ENCODE peak calls at places on chromosome 2, in four cellular contexts. P is activated CD4-positive, alpha-beta T cell treated with anti-CD3 and anti-CD28 coated beads, Interleukin-2, amount 50 U/mL, for 24 hours; H is NCI-H1105; G is sigmoid colon. Y is an unnamed sample.

GRCh38 chr2:111617299-111617803 is 266.6 kb downstream of the ANAPC1 start:
- DNase-seq in P (no peak), H (no peak), G (no peak), Y (no peak)

GRCh38 chr2:134657650-134658250 is 61.0 kb downstream of the TMEM163 start:
- DNase-seq in P (no peak), H (no peak), G (no peak), Y (no peak)

GRCh38 chr2:216777637-216778273 is 82.1 kb downstream of the TNP1 start:
- DNase-seq in P (peak; percentile 7), H (peak; percentile 25), G (no peak), Y (no peak)

GRCh38 chr2:232142049-232142448 is 180.5 kb downstream of the DIS3L2 start:
- DNase-seq in P (peak; percentile 4), H (no peak), G (no peak), Y (no peak)

GRCh38 chr2:152335016-152335850 is at the start of gene FMNL2:
- DNase-seq in P (peak; percentile 10), H (peak; percentile 75), G (peak; percentile 91), Y (no peak)

GRCh38 chr2:120860579-120860922 is 124.9 kb downstream of the GLI2 start:
- DNase-seq in P (no peak), H (no peak), G (no peak), Y (no peak)

GRCh38 chr2:36556847-36557246 is 41.1 kb downstream of the FEZ2 start:
- DNase-seq in P (no peak), H (no peak), G (no peak), Y (no peak)

GRCh38 chr2:100238471-100238870 is 83.8 kb downstream of the LONRF2 start:
- DNase-seq in P (no peak), H (no peak), G (no peak), Y (no peak)

GRCh38 chr2:31354837-31355236 is 59.7 kb downstream of the XDH start:
- DNase-seq in P (no peak), H (no peak), G (no peak), Y (no peak)

GRCh38 chr2:163655672-163656071 is 80.1 kb downstream of the FIGN start:
- DNase-seq in P (no peak), H (no peak), G (no peak), Y (no peak)

GRCh38 chr2:206980413-206980812 is 41.1 kb downstream of the CPO start:
- DNase-seq in P (no peak), H (no peak), G (no peak), Y (no peak)

GRCh38 chr2:15674637-15675455 is 83.2 kb downstream of the DDX1 start:
- DNase-seq in P (no peak), H (no peak), G (no peak), Y (no peak)

GRCh38 chr2:239720411-239721365 is 304.5 kb downstream of the NDUFA10 start:
- DNase-seq in P (no peak), H (no peak), G (peak; percentile 47), Y (no peak)

GRCh38 chr2:56313541-56313940 is 129.8 kb downstream of the CCDC85A start:
- DNase-seq in P (no peak), H (peak; percentile 6), G (no peak), Y (no peak)

GRCh38 chr2:15448242-15448839 is 112.8 kb downstream of the NBAS start:
- DNase-seq in P (no peak), H (no peak), G (no peak), Y (no peak)

GRCh38 chr2:11824901-11825592 is 78.6 kb downstream of the LPIN1 start:
- DNase-seq in P (no peak), H (no peak), G (no peak), Y (no peak)

GRCh38 chr2:74553892-74554820 is at the start of the genes DOK1 and LOXL3:
- DNase-seq in P (peak; percentile 71), H (peak; percentile 49), G (peak; percentile 94), Y (peak; percentile 69)

GRCh38 chr2:17626986-17627385 is 86.5 kb downstream of the VSNL1 start:
- DNase-seq in P (no peak), H (no peak), G (no peak), Y (no peak)

GRCh38 chr2:223041527-223042109 is 10.4 kb upstream of the KCNE4 start:
- DNase-seq in P (no peak), H (no peak), G (peak; percentile 88), Y (no peak)

GRCh38 chr2:124081154-124081771 is 56.2 kb downstream of the CNTNAP5 start:
- DNase-seq in P (no peak), H (no peak), G (no peak), Y (no peak)

GRCh38 chr2:179857236-179857635 is 4.2 kb downstream of the ZNF385B start:
- DNase-seq in P (no peak), H (no peak), G (no peak), Y (no peak)

GRCh38 chr2:178404380-178404767 is 46.6 kb downstream of the PRKRA start:
- DNase-seq in P (no peak), H (no peak), G (no peak), Y (no peak)

GRCh38 chr2:99680946-99681345 is 191.1 kb upstream of the REV1 start:
- DNase-seq in P (no peak), H (no peak), G (no peak), Y (no peak)

GRCh38 chr2:160221391-160222276 is 21.6 kb upstream of the ITGB6 start:
- DNase-seq in P (no peak), H (no peak), G (peak; percentile 69), Y (no peak)

GRCh38 chr2:192159764-192160163 is 35.0 kb downstream of the TMEFF2 start:
- DNase-seq in P (no peak), H (no peak), G (no peak), Y (no peak)

GRCh38 chr2:2720351-2720750 is 389.3 kb upstream of the MYT1L start:
- DNase-seq in P (no peak), H (no peak), G (no peak), Y (no peak)

GRCh38 chr2:28613616-28614501 is 118.0 kb downstream of the PLB1 start:
- DNase-seq in P (no peak), H (no peak), G (no peak), Y (no peak)

GRCh38 chr2:53445376-53446072 is 322.1 kb upstream of the CHAC2 start:
- DNase-seq in P (no peak), H (no peak), G (no peak), Y (no peak)

GRCh38 chr2:178282075-178282474 is 87.8 kb downstream of the OSBPL6 start:
- DNase-seq in P (no peak), H (no peak), G (no peak), Y (no peak)

GRCh38 chr2:223101340-223102039 is 49.5 kb downstream of the KCNE4 start:
- DNase-seq in P (no peak), H (peak; percentile 21), G (no peak), Y (no peak)

GRCh38 chr2:8580316-8581047 is 101.4 kb upstream of the ID2 start:
- DNase-seq in P (peak; percentile 22), H (no peak), G (no peak), Y (no peak)

GRCh38 chr2:78907089-78907488 is 118.4 kb upstream of the REG3G start:
- DNase-seq in P (no peak), H (no peak), G (no peak), Y (no peak)

GRCh38 chr2:217691920-217692666 is 310.7 kb downstream of the TNS1 start:
- DNase-seq in P (no peak), H (no peak), G (peak; percentile 77), Y (no peak)

GRCh38 chr2:136505462-136505861 is 259.9 kb upstream of the THSD7B start:
- DNase-seq in P (no peak), H (no peak), G (no peak), Y (no peak)

GRCh38 chr2:74042606-74043005 is 57.9 kb downstream of the TET3 start:
- DNase-seq in P (no peak), H (no peak), G (no peak), Y (no peak)

GRCh38 chr2:36376319-36376765 is 20.8 kb downstream of the CRIM1 start:
- DNase-seq in P (no peak), H (no peak), G (peak; percentile 92), Y (no peak)

GRCh38 chr2:96808176-96808837 is 7.8 kb upstream of the CNNM3 start:
- DNase-seq in P (no peak), H (no peak), G (peak; percentile 58), Y (no peak)

GRCh38 chr2:166610180-166610919 is 116.3 kb upstream of the SCN7A start:
- DNase-seq in P (no peak), H (no peak), G (peak; percentile 63), Y (no peak)

GRCh38 chr2:222756362-222756831 is 84.9 kb downstream of the MOGAT1 start:
- DNase-seq in P (no peak), H (no peak), G (no peak), Y (no peak)

Y was measured in effector memory CD4-positive, alpha-beta T cell.